ENCODE peak calls at places on chromosome 19, in five cellular contexts. Z is AG04450, C is lower lobe of right lung, N is stomach, K is breast epithelium. X is an unnamed sample.
A peak's percentile ranks its signal among the peaks of the same experiment; 100 is the strongest.

GRCh38 chr19:14536926-14537692 is 7.7 kb downstream of the TECR start:
- DNase-seq in N (peak; percentile 87), C (peak; percentile 90), K (peak; percentile 66), Z (no peak), X (peak; percentile 87)

GRCh38 chr19:52270266-52270885 is 989 bp downstream of the ZNF766 start:
- DNase-seq in C (no peak), K (no peak), Z (no peak), N (no peak), X (no peak)

GRCh38 chr19:44712864-44713515 is 14.0 kb downstream of the CEACAM16 start:
- DNase-seq in N (no peak), C (no peak), K (no peak), Z (no peak), X (no peak)

GRCh38 chr19:42090687-42091086 is 14.7 kb downstream of the ZNF574 start:
- DNase-seq in C (no peak), N (no peak), Z (no peak), K (no peak), X (no peak)

GRCh38 chr19:56678205-56678604 is 6.6 kb upstream of the ZNF835 start:
- DNase-seq in K (no peak), C (no peak), Z (no peak), N (no peak), X (no peak)

GRCh38 chr19:41860419-41861097 is 503 bp downstream of the RPS19 start:
- DNase-seq in K (no peak), N (no peak), Z (no peak), C (peak; percentile 69), X (no peak)

GRCh38 chr19:54282706-54283105 is 1.8 kb upstream of the LILRB2 start:
- DNase-seq in K (no peak), C (no peak), N (no peak), Z (no peak), X (no peak)

GRCh38 chr19:7293795-7294570 is at the start of gene INSR:
- DNase-seq in N (peak; percentile 91), Z (peak; percentile 47), K (peak; percentile 86), C (peak; percentile 90), X (peak; percentile 86)

GRCh38 chr19:22882797-22883196 is 50.7 kb downstream of the ZNF723 start:
- DNase-seq in N (no peak), C (no peak), Z (no peak), K (no peak), X (no peak)

GRCh38 chr19:41218615-41219507 is at the start of gene AXL:
- DNase-seq in Z (no peak), C (peak; percentile 76), K (peak; percentile 93), N (peak; percentile 39), X (peak; percentile 60)

GRCh38 chr19:18660051-18660910 is 23.2 kb upstream of the CRTC1 start:
- DNase-seq in N (no peak), K (no peak), C (peak; percentile 69), Z (no peak), X (peak; percentile 38)

GRCh38 chr19:11098327-11098726 is 9.1 kb downstream of the LDLR start:
- DNase-seq in Z (no peak), C (no peak), K (no peak), N (no peak), X (no peak)
- TF ChIP-seq CTCF in Z (no peak), C (no peak), K (no peak), N (no peak), X (no peak)

DNA sequence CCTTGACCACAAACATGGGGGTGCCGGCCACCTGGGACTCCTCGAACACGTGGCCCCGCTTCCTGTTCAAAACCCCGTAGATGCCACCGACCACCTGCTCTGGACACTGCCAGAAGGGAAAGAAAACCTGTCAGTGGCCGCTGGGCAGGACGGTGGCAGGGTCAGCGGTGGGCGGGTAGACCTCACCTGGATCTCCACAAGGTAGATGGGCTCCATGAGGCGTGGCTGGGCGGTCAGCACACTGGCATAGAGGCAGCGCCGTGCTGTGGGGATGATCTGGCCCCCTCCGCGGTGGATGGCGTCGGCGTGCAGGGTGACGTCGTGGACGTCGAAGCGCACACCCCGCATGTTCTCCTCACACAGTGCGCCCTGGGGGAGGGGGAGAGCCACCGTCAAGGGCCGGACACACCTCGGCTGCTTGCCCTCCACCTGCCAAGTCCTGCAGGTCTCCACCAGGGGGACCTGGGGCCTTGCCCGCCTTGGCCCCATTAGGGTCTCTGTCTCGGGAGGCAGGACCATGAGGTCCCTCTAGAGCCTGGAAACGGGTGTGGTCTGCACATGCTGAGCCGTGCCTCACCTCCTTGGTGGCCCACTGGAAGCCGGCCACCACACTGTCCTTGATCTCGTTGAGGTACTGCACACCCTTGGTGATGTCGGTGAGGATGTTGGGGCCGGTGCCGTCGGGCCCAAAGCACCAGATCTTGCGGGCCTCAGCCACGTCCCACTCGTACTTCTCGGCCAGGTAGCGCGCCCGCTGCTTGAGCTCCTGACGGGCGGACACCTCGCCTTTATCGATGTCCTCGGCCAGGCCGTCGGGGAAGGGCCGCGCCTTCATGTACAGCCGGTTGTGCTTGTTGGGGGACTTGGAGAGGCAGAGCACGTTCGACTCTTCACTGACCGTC is 6.6 kb upstream of the DAPK3 start:
- DNase-seq in K (peak; percentile 23), C (no peak), Z (no peak), N (no peak), X (no peak)
- TF ChIP-seq CTCF in K (peak; percentile 13), C (no peak), Z (peak; percentile 29), N (no peak), X (no peak)

GRCh38 chr19:38543807-38544568 is 73.8 kb downstream of the MAP4K1 start:
- DNase-seq in C (peak; percentile 76), Z (peak; percentile 24), N (peak; percentile 39), K (peak; percentile 66), X (peak; percentile 18)
- TF ChIP-seq CTCF in C (peak; percentile 66), Z (no peak), N (peak; percentile 32), K (peak; percentile 53), X (peak; percentile 70)

GRCh38 chr19:47391510-47392223 is 27.7 kb downstream of the MEIS3 start:
- DNase-seq in Z (peak; percentile 23), C (peak; percentile 86), N (peak; percentile 82), K (peak; percentile 30), X (peak; percentile 78)
- TF ChIP-seq CTCF in Z (peak; percentile 93), C (peak; percentile 90), N (peak; percentile 62), K (peak; percentile 83), X (peak; percentile 39)

GRCh38 chr19:17237747-17238706 is 7.7 kb downstream of the NR2F6 start:
- DNase-seq in N (no peak), C (no peak), Z (no peak), K (no peak), X (no peak)

GRCh38 chr19:17234911-17235617 is 9.0 kb downstream of the OCEL1 start:
- DNase-seq in N (peak; percentile 68), C (peak; percentile 71), Z (no peak), K (peak; percentile 45), X (peak; percentile 49)

GRCh38 chr19:17236414-17236716 is 9.4 kb downstream of the NR2F6 start:
- DNase-seq in N (no peak), Z (no peak), K (no peak), C (no peak), X (no peak)

GRCh38 chr19:17236831-17237543 is 8.7 kb downstream of the NR2F6 start:
- DNase-seq in Z (no peak), N (no peak), K (no peak), C (no peak), X (no peak)

GRCh38 chr19:17235618-17236413 is 9.8 kb downstream of the OCEL1 start:
- DNase-seq in Z (peak; percentile 36), C (peak; percentile 88), N (peak; percentile 77), K (peak; percentile 50), X (peak; percentile 82)
- TF ChIP-seq CTCF in Z (peak; percentile 41), C (peak; percentile 57), N (no peak), K (no peak), X (peak; percentile 72)

DNA sequence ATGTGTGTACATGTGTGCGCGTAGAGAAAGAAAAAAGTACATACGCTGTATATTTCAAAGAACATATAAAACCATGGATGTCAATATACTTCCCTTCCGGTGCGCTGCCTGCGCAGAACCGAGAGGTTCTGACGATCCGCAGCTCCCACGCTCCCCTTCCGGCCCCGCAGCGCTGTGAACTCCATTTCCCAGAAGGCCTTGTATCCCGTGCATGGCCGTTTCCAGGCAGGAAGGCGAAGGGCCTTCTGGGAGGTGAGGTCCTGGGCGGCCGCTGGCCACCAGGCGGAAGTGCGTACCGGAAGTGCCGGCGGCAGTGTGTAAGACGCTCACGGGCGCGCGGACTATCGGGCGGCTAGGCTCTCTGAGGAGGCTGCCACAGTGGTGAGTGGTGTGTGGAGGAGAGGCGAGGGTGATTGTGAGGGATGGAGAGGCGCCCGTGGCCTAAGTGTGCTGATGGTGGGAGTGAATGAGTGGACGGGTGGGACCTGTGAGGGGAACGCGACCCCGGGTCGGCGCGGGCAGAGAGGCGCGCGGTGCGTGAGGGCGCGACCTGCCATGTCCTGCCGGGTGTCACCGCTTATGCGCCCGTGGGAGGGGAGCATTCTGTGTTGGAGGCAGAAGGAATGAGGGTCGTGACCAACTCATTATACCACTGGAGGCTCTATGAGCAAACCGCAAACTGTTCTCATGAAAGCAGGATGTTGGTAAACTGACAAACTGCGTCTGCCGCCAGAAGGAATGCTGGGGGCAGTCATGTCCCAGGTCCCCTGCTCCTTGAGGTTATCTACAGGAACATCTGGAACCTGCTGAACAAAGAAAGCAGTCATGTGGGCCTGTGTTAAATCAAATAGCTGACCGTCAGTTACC is at the start of gene ERVK3-1:
- DNase-seq in C (peak; percentile 99), K (peak; percentile 95), Z (peak; percentile 94), N (peak; percentile 96), X (peak; percentile 97)
- TF ChIP-seq CTCF in C (no peak), K (peak; percentile 62), Z (peak; percentile 19), N (peak; percentile 52), X (peak; percentile 35)

X was measured in thyroid gland.